ENCODE peak calls at places on chromosomes 3 and 15, in four cellular contexts. A is ovary, I is bronchial epithelial cell, Q is cardiac fibroblast. D is an unnamed sample.

GRCh38 chr15:40087991-40088928 is 20.4 kb downstream of the BMF start:
- DNase-seq in A (no peak), I (no peak), Q (peak), D (no peak)

GRCh38 chr3:172520332-172520831 is 2.8 kb downstream of the TNFSF10 start:
- DNase-seq in A (no peak), I (peak), Q (peak), D (peak)

GRCh38 chr3:81270603-81271371 is 490.7 kb downstream of the GBE1 start:
- DNase-seq in A (no peak), I (no peak), Q (no peak), D (no peak)

GRCh38 chr3:9659849-9660248 is 10.5 kb downstream of the MTMR14 start:
- DNase-seq in A (no peak), I (no peak), Q (no peak), D (no peak)

GRCh38 chr15:27475395-27475794 is 504.4 kb downstream of the GABRG3 start:
- DNase-seq in A (no peak), I (no peak), Q (no peak), D (no peak)

GRCh38 chr3:174440741-174441587 is 418.2 kb upstream of the NAALADL2 start:
- DNase-seq in A (peak), I (peak), Q (peak), D (peak)

GRCh38 chr3:127675651-127676391 is 3.1 kb downstream of the ABTB1 start:
- DNase-seq in A (no peak), I (no peak), Q (no peak), D (no peak)

GRCh38 chr3:5021571-5022092 is 42.4 kb downstream of the BHLHE40 start:
- DNase-seq in A (no peak), I (peak), Q (peak), D (peak)

GRCh38 chr15:95590533-95591044 is 739.9 kb upstream of the NR2F2 start:
- DNase-seq in A (no peak), I (peak), Q (peak), D (peak)

GRCh38 chr3:172343979-172344378 is 104.3 kb downstream of the GHSR start:
- DNase-seq in A (no peak), I (no peak), Q (no peak), D (no peak)

GRCh38 chr15:66006986-66007385 is 137.7 kb downstream of the RAB11A start:
- DNase-seq in A (no peak), I (peak), Q (peak), D (no peak)

GRCh38 chr3:52433328-52434060 is 11.4 kb downstream of the SEMA3G start:
- DNase-seq in A (peak), I (no peak), Q (no peak), D (no peak)

GRCh38 chr3:10555263-10555662 is 49.9 kb upstream of the ATP2B2 start:
- DNase-seq in A (no peak), I (no peak), Q (no peak), D (no peak)

GRCh38 chr15:91853968-91854943 is 748 bp downstream of the SLCO3A1 start:
- DNase-seq in A (peak), I (peak), Q (no peak), D (peak)

GRCh38 chr3:107206141-107206540 is 171.1 kb upstream of the CCDC54 start:
- DNase-seq in A (no peak), I (peak), Q (peak), D (peak)

GRCh38 chr3:4531478-4532025 is 38.4 kb downstream of the ITPR1 start:
- DNase-seq in A (no peak), I (peak), Q (peak), D (no peak)

GRCh38 chr3:146953523-146954125 is 348.5 kb upstream of the PLSCR5 start:
- DNase-seq in A (no peak), I (no peak), Q (peak), D (no peak)

GRCh38 chr3:153768559-153769469 is 352.4 kb upstream of the ARHGEF26 start:
- DNase-seq in A (no peak), I (peak), Q (peak), D (peak)

GRCh38 chr3:19960670-19961069 is 13.8 kb downstream of the RAB5A start:
- DNase-seq in A (no peak), I (no peak), Q (no peak), D (no peak)
- TF ChIP-seq CTCF in A (no peak), I (no peak), Q (no peak), D (no peak)

DNA sequence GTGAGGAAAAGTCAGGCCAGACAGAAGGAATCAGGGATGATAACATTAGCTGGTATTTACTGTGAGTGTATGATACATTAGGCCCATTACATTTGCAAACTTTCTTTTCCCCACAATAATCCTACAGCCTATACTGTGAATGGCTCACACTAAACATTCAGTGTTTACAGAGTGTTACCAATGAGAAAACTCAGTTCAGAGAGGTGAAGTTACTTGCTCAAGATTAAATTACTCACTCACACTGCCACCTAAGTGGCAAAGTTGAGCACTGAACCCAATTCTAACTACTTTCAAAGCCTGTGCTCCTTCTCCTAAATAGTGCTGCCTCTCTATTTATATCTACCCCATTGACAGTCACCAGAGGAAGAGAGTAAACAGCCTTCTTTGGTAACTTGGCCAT is 8.5 kb downstream of the XPC start:
- DNase-seq in A (no peak), I (peak), Q (peak), D (no peak)
- TF ChIP-seq CTCF in A (no peak), I (no peak), Q (no peak), D (no peak)

GRCh38 chr3:114336122-114336697 is 42.4 kb downstream of the TIGIT start:
- DNase-seq in A (no peak), I (peak), Q (peak), D (peak)
- TF ChIP-seq CTCF in A (no peak), I (peak), Q (peak), D (peak)

DNA sequence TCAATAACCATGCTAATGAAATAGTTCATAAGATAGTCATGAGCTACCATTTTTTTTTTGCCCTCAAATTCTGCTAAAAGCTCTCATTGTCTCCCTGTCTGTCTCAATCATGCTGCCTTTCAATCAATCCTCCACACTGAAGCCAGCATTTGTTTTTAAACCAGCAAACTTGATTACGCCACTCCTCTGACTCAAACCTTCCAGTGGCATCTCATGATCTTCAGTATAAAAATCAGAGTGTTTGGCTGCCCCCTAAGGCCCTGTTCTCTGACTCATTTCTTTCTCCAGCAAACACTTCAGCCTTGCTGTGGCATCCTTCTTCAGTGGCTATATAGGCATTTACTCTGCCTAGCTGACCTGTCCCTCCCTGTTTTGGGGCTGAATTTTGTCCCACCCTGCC is 36.0 kb upstream of the EOMES start:
- DNase-seq in A (no peak), I (peak), Q (peak), D (peak)
- TF ChIP-seq CTCF in A (no peak), I (no peak), Q (no peak), D (no peak)

DNA sequence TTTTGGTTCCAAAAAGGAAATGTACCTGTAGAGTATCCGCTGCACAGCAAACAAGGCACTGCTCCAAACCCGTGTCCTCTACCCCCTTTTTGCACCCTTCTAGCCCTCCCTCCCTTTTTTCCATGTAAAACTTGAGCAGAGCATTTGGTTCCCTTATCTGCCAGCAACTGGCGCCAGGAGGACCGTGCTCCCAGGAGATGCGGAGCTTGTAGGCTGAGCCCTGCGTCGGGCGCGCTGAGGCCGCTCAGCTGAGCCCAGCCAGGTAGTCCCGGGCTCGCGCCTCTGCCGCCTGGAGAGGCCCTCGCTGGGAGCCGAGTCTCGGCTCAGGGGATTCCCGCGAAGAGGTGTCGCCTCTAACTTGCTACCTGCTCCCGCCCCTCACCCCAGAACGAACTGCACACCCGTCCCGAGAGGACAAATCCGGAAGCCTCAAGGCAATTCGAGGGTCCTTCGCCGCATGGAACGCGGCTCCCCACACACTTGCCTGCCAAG is 575 bp downstream of the TRPM7 start:
- DNase-seq in A (peak), I (peak), Q (peak), D (peak)
- TF ChIP-seq CTCF in A (no peak), I (no peak), Q (no peak), D (peak)

D was measured in fibroblast of lung.